ENCODE peak calls at places on chromosome 20, in seven cellular contexts. E is breast epithelium, L is ovary, Y is stomach, B is body of pancreas, S is GM12878, O is Peyer's patch. G is an unnamed sample.

GRCh38 chr20:54397292-54398155 is 77.9 kb upstream of the DOK5 start:
- DNase-seq in E (no peak), L (no peak), Y (no peak), B (no peak), S (no peak), O (no peak), G (no peak)

GRCh38 chr20:59663513-59663890 is 59.2 kb downstream of the PHACTR3 start:
- DNase-seq in E (no peak), L (no peak), Y (no peak), B (no peak), S (no peak), O (no peak), G (no peak)

GRCh38 chr20:13825465-13825864 is 40.6 kb downstream of the NDUFAF5 start:
- DNase-seq in E (no peak), L (no peak), Y (no peak), B (no peak), S (no peak), O (no peak), G (no peak)

GRCh38 chr20:58471161-58471834 is 43.9 kb downstream of the APCDD1L start:
- DNase-seq in E (no peak), L (peak; percentile 81), Y (no peak), B (no peak), S (no peak), O (no peak), G (peak; percentile 93)

GRCh38 chr20:13336308-13337089 is 115.4 kb downstream of the ISM1 start:
- DNase-seq in E (no peak), L (no peak), Y (no peak), B (no peak), S (no peak), O (no peak), G (no peak)

GRCh38 chr20:62716198-62716940 is 7.7 kb downstream of the NTSR1 start:
- DNase-seq in E (no peak), L (no peak), Y (no peak), B (no peak), S (no peak), O (no peak), G (peak; percentile 83)

GRCh38 chr20:63258826-63259225 is 4.6 kb upstream of the NKAIN4 start:
- DNase-seq in E (no peak), L (no peak), Y (no peak), B (no peak), S (no peak), O (no peak), G (no peak)

GRCh38 chr20:24477831-24478547 is 8.6 kb downstream of the SYNDIG1 start:
- DNase-seq in E (no peak), L (no peak), Y (no peak), B (no peak), S (no peak), O (no peak), G (peak; percentile 11)

GRCh38 chr20:45833030-45833882 is at the start of gene SNX21:
- DNase-seq in E (peak; percentile 77), L (peak; percentile 90), Y (peak; percentile 77), B (peak; percentile 80), S (no peak), O (peak; percentile 37), G (peak; percentile 97)

GRCh38 chr20:8250539-8251200 is 118.6 kb downstream of the PLCB1 start:
- DNase-seq in E (no peak), L (no peak), Y (no peak), B (no peak), S (no peak), O (no peak), G (no peak)

GRCh38 chr20:19858972-19859371 is 100.9 kb downstream of the RIN2 start:
- DNase-seq in E (no peak), L (no peak), Y (no peak), B (no peak), S (no peak), O (no peak), G (no peak)

GRCh38 chr20:59560588-59561227 is 43.6 kb upstream of the PHACTR3 start:
- DNase-seq in E (no peak), L (no peak), Y (no peak), B (no peak), S (no peak), O (no peak), G (no peak)

GRCh38 chr20:38685853-38686473 is 38.3 kb upstream of the SLC32A1 start:
- DNase-seq in E (no peak), L (no peak), Y (peak; percentile 28), B (peak; percentile 25), S (no peak), O (no peak), G (no peak)

GRCh38 chr20:39795401-39796272 is 833.5 kb downstream of the DHX35 start:
- DNase-seq in E (no peak), L (no peak), Y (no peak), B (peak; percentile 17), S (no peak), O (no peak), G (no peak)

GRCh38 chr20:39800548-39800947 is 838.4 kb downstream of the DHX35 start:
- DNase-seq in E (no peak), L (no peak), Y (no peak), B (peak; percentile 16), S (peak; percentile 26), O (no peak), G (peak; percentile 69)

GRCh38 chr20:39799366-39799965 is 837.3 kb downstream of the DHX35 start:
- DNase-seq in E (no peak), L (no peak), Y (no peak), B (no peak), S (no peak), O (no peak), G (no peak)

DNA sequence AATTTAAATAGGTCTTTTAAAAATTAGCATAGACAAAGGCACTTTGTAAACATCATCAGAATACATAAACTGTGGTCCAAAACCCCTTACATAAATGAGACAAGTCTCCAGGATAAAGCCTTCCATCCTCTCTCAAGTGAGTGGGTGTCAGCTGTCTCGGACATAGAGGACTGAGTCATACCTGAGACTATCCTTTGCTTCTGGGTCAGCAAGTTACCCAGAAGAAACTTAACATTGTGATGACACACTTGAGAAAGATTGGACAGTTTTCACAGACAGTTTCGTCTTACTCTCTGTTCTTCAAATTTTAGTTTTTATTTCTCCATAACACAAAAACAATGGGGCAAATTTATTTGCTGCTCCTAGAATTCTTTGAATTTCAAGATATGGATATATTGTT is 838.0 kb downstream of the DHX35 start:
- DNase-seq in E (no peak), L (no peak), Y (no peak), B (no peak), S (peak; percentile 26), O (no peak), G (no peak)
- H3K4me3 ChIP-seq in E (no peak overlapping the region), L (no peak overlapping the region), Y (no peak overlapping the region), B (no peak overlapping the region), S (no peak overlapping the region), O (no peak overlapping the region), G (no peak overlapping the region)

DNA sequence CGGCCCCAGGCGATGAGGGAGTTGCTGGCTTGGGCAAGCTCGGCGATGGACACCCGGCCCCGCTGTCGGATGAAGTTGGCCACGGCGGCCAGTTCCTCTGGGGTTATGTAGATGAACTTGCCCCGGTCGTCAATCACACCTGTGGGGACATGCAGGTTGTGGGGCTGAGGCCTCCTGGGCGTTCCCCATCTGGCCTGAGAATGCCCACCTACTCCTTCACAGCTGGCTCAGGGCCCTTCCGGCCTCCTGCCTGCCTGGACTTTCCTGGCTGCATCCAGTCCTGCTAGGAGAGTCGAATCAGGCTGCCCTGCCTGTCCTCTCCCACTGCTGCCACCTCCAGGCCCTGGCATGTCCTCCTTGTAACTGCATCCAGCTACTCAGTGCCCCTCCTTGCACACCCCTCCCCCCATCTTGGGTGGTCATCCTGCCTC is 13.8 kb downstream of the DDRGK1 start:
- DNase-seq in E (no peak), L (no peak), Y (no peak), B (no peak), S (no peak), O (no peak), G (no peak)
- TF ChIP-seq POLR2A in E (no peak), L (no peak), Y (no peak), B (no peak), S (no peak), O (no peak), G (no peak)

DNA sequence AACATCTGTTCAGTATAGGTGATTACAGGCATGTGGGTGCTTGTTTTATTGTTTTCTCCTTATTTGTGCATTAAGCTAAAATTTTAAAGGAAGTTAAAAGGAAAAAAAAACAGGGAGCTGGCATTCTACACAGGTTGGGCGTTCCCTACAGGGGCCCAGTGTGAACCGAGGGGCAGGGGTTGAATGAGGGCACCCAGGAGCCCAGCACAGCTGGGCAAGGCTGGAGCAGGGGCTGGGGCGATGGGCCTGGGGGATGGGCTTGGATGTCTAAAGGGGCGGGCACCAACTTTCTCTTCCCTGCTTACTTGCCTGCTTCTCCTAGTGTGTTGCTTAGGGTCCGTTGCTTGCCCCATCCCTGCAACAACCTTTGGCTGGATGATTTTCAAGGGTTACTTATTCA is 230.2 kb upstream of the RNF24 start:
- DNase-seq in E (no peak), L (no peak), Y (no peak), B (no peak), S (no peak), O (no peak), G (no peak)
- H3K27me3 ChIP-seq in E (peaks cover 52% of the 10 kb centered on the region), L (no peaks in the 10 kb centered on the region), Y (peaks cover 41% of the 10 kb centered on the region), B (no peaks in the 10 kb centered on the region), S (peaks cover 5% of the 10 kb centered on the region), O (no peaks in the 10 kb centered on the region), G (peaks cover 14% of the 10 kb centered on the region)

GRCh38 chr20:51654060-51654459 is 111.5 kb upstream of the NFATC2 start:
- DNase-seq in E (no peak), L (no peak), Y (no peak), B (no peak), S (no peak), O (no peak), G (no peak)
- H3K4me3 ChIP-seq in E (no peak overlapping the region), L (no peak overlapping the region), Y (no peak overlapping the region), B (no peak overlapping the region), S (no peak overlapping the region), O (no peak overlapping the region), G (no peak overlapping the region)

GRCh38 chr20:33664762-33665144 is 2.0 kb upstream of the ACTL10 start:
- DNase-seq in E (no peak), L (peak; percentile 36), Y (no peak), B (no peak), S (no peak), O (no peak), G (no peak)
- TF ChIP-seq POLR2A in E (no peak), L (no peak), Y (no peak), B (no peak), S (no peak), O (no peak), G (no peak)

DNA sequence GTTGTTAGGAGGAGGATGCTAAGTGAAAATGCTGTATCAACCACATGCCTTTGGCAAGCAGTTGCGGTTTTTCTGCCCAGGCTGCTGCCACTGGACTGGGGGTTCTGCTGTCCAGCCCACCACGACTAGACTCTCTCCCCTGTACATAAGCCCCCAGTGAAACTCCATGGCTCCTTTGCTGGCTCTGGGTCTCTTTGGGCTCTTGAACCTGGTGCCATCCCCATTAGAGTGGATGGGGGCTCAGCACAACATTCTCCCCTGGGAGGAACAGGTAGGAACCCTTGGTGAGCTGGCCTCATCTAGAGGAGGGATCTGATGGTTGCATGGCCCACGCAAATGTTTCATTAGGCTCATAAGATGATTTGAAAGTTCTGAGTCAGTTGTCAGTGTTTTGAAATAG is 204.8 kb upstream of the KCNG1 start:
- DNase-seq in E (no peak), L (no peak), Y (no peak), B (no peak), S (no peak), O (no peak), G (no peak)
- H3K27me3 ChIP-seq in E (peaks cover 15% of the 10 kb centered on the region), L (no peaks in the 10 kb centered on the region), Y (peaks cover 6% of the 10 kb centered on the region), B (no peaks in the 10 kb centered on the region), S (no peaks in the 10 kb centered on the region), O (no peaks in the 10 kb centered on the region), G (no peaks in the 10 kb centered on the region)

G was measured in sigmoid colon.